ENCODE peak calls at places on chromosomes 3 and 15, in four cellular contexts. H, Z, V and D are unnamed samples.

GRCh38 chr3:72177075-72178050 is 392.4 kb upstream of the PROK2 start:
- DNase-seq in H (no peak), Z (peak; percentile 64), V (no peak), D (no peak)

GRCh38 chr15:78304487-78305413 is 5.3 kb upstream of the SKIC8 start:
- DNase-seq in H (no peak), Z (no peak), V (no peak), D (no peak)

GRCh38 chr3:196193037-196193737 is 18.0 kb downstream of the ZDHHC19 start:
- DNase-seq in H (no peak), Z (no peak), V (no peak), D (no peak)

GRCh38 chr15:83158393-83158792 is 49.2 kb downstream of the HDGFL3 start:
- DNase-seq in H (no peak), Z (no peak), V (no peak), D (no peak)

GRCh38 chr15:20344601-20345400 is 196.8 kb downstream of the GOLGA6L6 start:
- DNase-seq in H (no peak), Z (no peak), V (no peak), D (no peak)

GRCh38 chr15:39661776-39662175 is 80.9 kb downstream of the THBS1 start:
- DNase-seq in H (no peak), Z (peak; percentile 40), V (no peak), D (no peak)

GRCh38 chr15:99087405-99087943 is 17.4 kb upstream of the SYNM start:
- DNase-seq in H (no peak), Z (no peak), V (no peak), D (no peak)

GRCh38 chr15:49343546-49343945 is 79.5 kb upstream of the FGF7 start:
- DNase-seq in H (no peak), Z (no peak), V (no peak), D (no peak)

GRCh38 chr3:194910414-194910979 is 224.8 kb downstream of the FAM43A start:
- DNase-seq in H (no peak), Z (no peak), V (no peak), D (no peak)

GRCh38 chr15:37814847-37815246 is 119.6 kb upstream of the TMCO5A start:
- DNase-seq in H (no peak), Z (no peak), V (no peak), D (no peak)

GRCh38 chr3:37993067-37993809 is 2.7 kb downstream of the VILL start:
- DNase-seq in H (no peak), Z (no peak), V (no peak), D (no peak)

GRCh38 chr15:90192961-90193786 is 8.0 kb upstream of the SEMA4B start:
- DNase-seq in H (no peak), Z (no peak), V (no peak), D (no peak)

GRCh38 chr15:68599560-68600071 is 20.8 kb downstream of the CORO2B start:
- DNase-seq in H (no peak), Z (peak; percentile 72), V (no peak), D (no peak)

GRCh38 chr3:66423791-66424190 is 77.0 kb downstream of the LRIG1 start:
- DNase-seq in H (no peak), Z (peak; percentile 84), V (no peak), D (no peak)

GRCh38 chr15:22873204-22873701 is 34.8 kb downstream of the NIPA2 start:
- DNase-seq in H (no peak), Z (peak; percentile 92), V (no peak), D (no peak)

GRCh38 chr3:33137691-33138090 is 23.9 kb downstream of the CRTAP start:
- DNase-seq in H (no peak), Z (no peak), V (no peak), D (no peak)

GRCh38 chr3:129673012-129673411 is 66.5 kb upstream of the PLXND1 start:
- DNase-seq in H (no peak), Z (no peak), V (no peak), D (no peak)

GRCh38 chr15:56496635-56497034 is 31.7 kb upstream of the MNS1 start:
- DNase-seq in H (no peak), Z (peak; percentile 91), V (no peak), D (no peak)

GRCh38 chr3:139794469-139795265 is 116.9 kb upstream of the NMNAT3 start:
- DNase-seq in H (no peak), Z (peak; percentile 41), V (no peak), D (no peak)

GRCh38 chr3:31625358-31625757 is 92.6 kb downstream of the STT3B start:
- DNase-seq in H (no peak), Z (no peak), V (no peak), D (no peak)

GRCh38 chr3:128500556-128500955 is 7.6 kb upstream of the GATA2 start:
- DNase-seq in H (no peak), Z (no peak), V (no peak), D (no peak)

GRCh38 chr15:66862111-66862815 is 160.2 kb downstream of the SMAD6 start:
- DNase-seq in H (no peak), Z (no peak), V (no peak), D (no peak)

GRCh38 chr3:53721187-53721946 is 124.9 kb downstream of the CHDH start:
- DNase-seq in H (no peak), Z (no peak), V (no peak), D (no peak)